ENCODE peak calls at places on chromosomes 3 and 15, in nine cellular contexts. One of them, this sample, is unnamed.

GRCh38 chr3:99901200-99901926 is 83.7 kb downstream of the CMSS1 start:
- DNase-seq in SK-N-SH: no peak
- DNase-seq in A549: no peak
- DNase-seq in adrenal gland: no peak
- DNase-seq in astrocyte: peak
- DNase-seq in Panc1: peak
- DNase-seq in colonic mucosa: no peak
- DNase-seq in tibial artery: no peak
- DNase-seq in left ventricle myocardium inferior: no peak
- DNase-seq in this sample: no peak

GRCh38 chr3:13966302-13966701 is 86.4 kb upstream of the WNT7A start:
- DNase-seq in SK-N-SH: no peak
- DNase-seq in A549: no peak
- DNase-seq in adrenal gland: no peak
- DNase-seq in astrocyte: no peak
- DNase-seq in Panc1: no peak
- DNase-seq in colonic mucosa: no peak
- DNase-seq in tibial artery: no peak
- DNase-seq in left ventricle myocardium inferior: no peak
- DNase-seq in this sample: no peak

GRCh38 chr15:75153084-75153483 is 48.6 kb upstream of the C15orf39 start:
- DNase-seq in SK-N-SH: peak
- DNase-seq in A549: peak
- DNase-seq in adrenal gland: peak
- DNase-seq in astrocyte: peak
- DNase-seq in Panc1: no peak
- DNase-seq in colonic mucosa: no peak
- DNase-seq in tibial artery: no peak
- DNase-seq in left ventricle myocardium inferior: no peak
- DNase-seq in this sample: no peak

GRCh38 chr3:100789582-100789981 is 80.3 kb downstream of the TFG start:
- DNase-seq in SK-N-SH: no peak
- DNase-seq in A549: no peak
- DNase-seq in adrenal gland: no peak
- DNase-seq in astrocyte: no peak
- DNase-seq in Panc1: no peak
- DNase-seq in colonic mucosa: no peak
- DNase-seq in tibial artery: no peak
- DNase-seq in left ventricle myocardium inferior: no peak
- DNase-seq in this sample: no peak

GRCh38 chr15:61888074-61888780 is 172.0 kb downstream of the VPS13C start:
- DNase-seq in SK-N-SH: no peak
- DNase-seq in A549: no peak
- DNase-seq in adrenal gland: no peak
- DNase-seq in astrocyte: no peak
- DNase-seq in Panc1: no peak
- DNase-seq in colonic mucosa: no peak
- DNase-seq in tibial artery: no peak
- DNase-seq in left ventricle myocardium inferior: no peak
- DNase-seq in this sample: no peak

GRCh38 chr3:122003596-122003995 is 18.5 kb downstream of the ILDR1 start:
- DNase-seq in SK-N-SH: no peak
- DNase-seq in A549: no peak
- DNase-seq in adrenal gland: no peak
- DNase-seq in astrocyte: no peak
- DNase-seq in Panc1: no peak
- DNase-seq in colonic mucosa: no peak
- DNase-seq in tibial artery: no peak
- DNase-seq in left ventricle myocardium inferior: no peak
- DNase-seq in this sample: no peak

GRCh38 chr3:58748024-58748423 is 81.5 kb upstream of the FAM3D start:
- DNase-seq in SK-N-SH: no peak
- DNase-seq in A549: no peak
- DNase-seq in adrenal gland: no peak
- DNase-seq in astrocyte: no peak
- DNase-seq in Panc1: no peak
- DNase-seq in colonic mucosa: no peak
- DNase-seq in tibial artery: no peak
- DNase-seq in left ventricle myocardium inferior: no peak
- DNase-seq in this sample: no peak

GRCh38 chr15:29871401-29871800 is 49.1 kb upstream of the TJP1 start:
- DNase-seq in SK-N-SH: no peak
- DNase-seq in A549: no peak
- DNase-seq in adrenal gland: no peak
- DNase-seq in astrocyte: no peak
- DNase-seq in Panc1: no peak
- DNase-seq in colonic mucosa: no peak
- DNase-seq in tibial artery: peak
- DNase-seq in left ventricle myocardium inferior: peak
- DNase-seq in this sample: no peak

GRCh38 chr15:66389098-66389858 is 2.6 kb downstream of the MAP2K1 start:
- DNase-seq in SK-N-SH: no peak
- DNase-seq in A549: no peak
- DNase-seq in adrenal gland: no peak
- DNase-seq in astrocyte: no peak
- DNase-seq in Panc1: no peak
- DNase-seq in colonic mucosa: no peak
- DNase-seq in tibial artery: no peak
- DNase-seq in left ventricle myocardium inferior: no peak
- DNase-seq in this sample: no peak

GRCh38 chr3:149534671-149535394 is 60.3 kb downstream of the TM4SF4 start:
- DNase-seq in SK-N-SH: no peak
- DNase-seq in A549: peak
- DNase-seq in adrenal gland: no peak
- DNase-seq in astrocyte: peak
- DNase-seq in Panc1: no peak
- DNase-seq in colonic mucosa: no peak
- DNase-seq in tibial artery: no peak
- DNase-seq in left ventricle myocardium inferior: no peak
- DNase-seq in this sample: no peak

GRCh38 chr3:151686257-151686656 is 47.5 kb upstream of the AADACL2 start:
- DNase-seq in SK-N-SH: no peak
- DNase-seq in A549: no peak
- DNase-seq in adrenal gland: no peak
- DNase-seq in astrocyte: peak
- DNase-seq in Panc1: no peak
- DNase-seq in colonic mucosa: no peak
- DNase-seq in tibial artery: no peak
- DNase-seq in left ventricle myocardium inferior: no peak
- DNase-seq in this sample: no peak

GRCh38 chr15:81859737-81860516 is 185.9 kb downstream of the MEX3B start:
- DNase-seq in SK-N-SH: no peak
- DNase-seq in A549: no peak
- DNase-seq in adrenal gland: no peak
- DNase-seq in astrocyte: no peak
- DNase-seq in Panc1: no peak
- DNase-seq in colonic mucosa: no peak
- DNase-seq in tibial artery: no peak
- DNase-seq in left ventricle myocardium inferior: no peak
- DNase-seq in this sample: no peak

GRCh38 chr3:32952369-32953067 is 1.1 kb downstream of the CCR4 start:
- DNase-seq in SK-N-SH: no peak
- DNase-seq in A549: no peak
- DNase-seq in adrenal gland: no peak
- DNase-seq in astrocyte: no peak
- DNase-seq in Panc1: no peak
- DNase-seq in colonic mucosa: no peak
- DNase-seq in tibial artery: no peak
- DNase-seq in left ventricle myocardium inferior: no peak
- DNase-seq in this sample: no peak

GRCh38 chr3:14531856-14532395 is 8.2 kb downstream of the GRIP2 start:
- DNase-seq in SK-N-SH: no peak
- DNase-seq in A549: no peak
- DNase-seq in adrenal gland: no peak
- DNase-seq in astrocyte: no peak
- DNase-seq in Panc1: no peak
- DNase-seq in colonic mucosa: no peak
- DNase-seq in tibial artery: no peak
- DNase-seq in left ventricle myocardium inferior: no peak
- DNase-seq in this sample: peak

GRCh38 chr3:109050591-109051167 is 67.3 kb downstream of the MORC1 start:
- DNase-seq in SK-N-SH: peak
- DNase-seq in A549: peak
- DNase-seq in adrenal gland: peak
- DNase-seq in astrocyte: peak
- DNase-seq in Panc1: no peak
- DNase-seq in colonic mucosa: peak
- DNase-seq in tibial artery: no peak
- DNase-seq in left ventricle myocardium inferior: no peak
- DNase-seq in this sample: peak

GRCh38 chr15:83775738-83776137 is 121.8 kb downstream of the ADAMTSL3 start:
- DNase-seq in SK-N-SH: no peak
- DNase-seq in A549: no peak
- DNase-seq in adrenal gland: no peak
- DNase-seq in astrocyte: no peak
- DNase-seq in Panc1: no peak
- DNase-seq in colonic mucosa: no peak
- DNase-seq in tibial artery: no peak
- DNase-seq in left ventricle myocardium inferior: no peak
- DNase-seq in this sample: no peak

DNA sequence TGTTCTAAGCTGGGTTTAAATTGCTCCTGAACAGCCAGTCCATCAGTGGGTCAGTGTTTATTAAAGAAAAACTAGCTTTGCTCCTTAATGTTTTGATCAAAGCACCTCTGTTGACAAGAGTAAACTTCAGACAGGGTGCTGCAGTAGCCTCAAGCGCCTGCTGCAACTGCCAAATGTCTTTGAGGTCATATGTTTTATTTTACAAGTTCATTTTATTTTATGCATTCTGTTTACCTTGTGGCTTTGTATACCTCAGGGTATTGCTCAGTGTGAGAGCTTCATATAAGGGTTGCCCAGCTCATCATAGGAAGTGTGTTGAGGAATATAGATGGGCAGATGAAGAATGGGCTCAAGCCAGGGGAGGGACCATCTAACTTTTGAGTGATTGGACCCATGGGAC is 8.5 kb downstream of the MYZAP start:
- DNase-seq in SK-N-SH: no peak
- DNase-seq in A549: no peak
- DNase-seq in adrenal gland: no peak
- DNase-seq in astrocyte: no peak
- DNase-seq in Panc1: no peak
- DNase-seq in colonic mucosa: no peak
- DNase-seq in tibial artery: no peak
- DNase-seq in left ventricle myocardium inferior: no peak
- DNase-seq in this sample: no peak
- H3K27ac ChIP-seq in SK-N-SH: no peak
- H3K27ac ChIP-seq in A549: no peak
- H3K27ac ChIP-seq in adrenal gland: no peak
- H3K27ac ChIP-seq in astrocyte: no peak
- H3K27ac ChIP-seq in Panc1: no peak
- H3K27ac ChIP-seq in colonic mucosa: no peak
- H3K27ac ChIP-seq in tibial artery: no peak
- H3K27ac ChIP-seq in left ventricle myocardium inferior: peak
- H3K27ac ChIP-seq in this sample: no peak

GRCh38 chr15:89127054-89127702 is 38.9 kb downstream of the ABHD2 start:
- DNase-seq in SK-N-SH: no peak
- DNase-seq in A549: no peak
- DNase-seq in adrenal gland: no peak
- DNase-seq in astrocyte: no peak
- DNase-seq in Panc1: no peak
- DNase-seq in colonic mucosa: no peak
- DNase-seq in tibial artery: no peak
- DNase-seq in left ventricle myocardium inferior: no peak
- DNase-seq in this sample: peak
- TF ChIP-seq CTCF in SK-N-SH: peak
- TF ChIP-seq CTCF in A549: no peak
- TF ChIP-seq CTCF in adrenal gland: no peak
- TF ChIP-seq CTCF in astrocyte: peak
- TF ChIP-seq CTCF in Panc1: no peak
- TF ChIP-seq CTCF in colonic mucosa: no peak
- TF ChIP-seq CTCF in tibial artery: no peak
- TF ChIP-seq CTCF in left ventricle myocardium inferior: no peak
- TF ChIP-seq CTCF in this sample: peak

GRCh38 chr15:88604972-88605506 is 16.1 kb upstream of the AEN start:
- DNase-seq in SK-N-SH: peak
- DNase-seq in A549: no peak
- DNase-seq in adrenal gland: no peak
- DNase-seq in astrocyte: no peak
- DNase-seq in Panc1: no peak
- DNase-seq in colonic mucosa: no peak
- DNase-seq in tibial artery: no peak
- DNase-seq in left ventricle myocardium inferior: no peak
- DNase-seq in this sample: peak

GRCh38 chr15:88605507-88606436 is 15.4 kb upstream of the AEN start:
- DNase-seq in SK-N-SH: peak
- DNase-seq in A549: no peak
- DNase-seq in adrenal gland: peak
- DNase-seq in astrocyte: no peak
- DNase-seq in Panc1: no peak
- DNase-seq in colonic mucosa: no peak
- DNase-seq in tibial artery: no peak
- DNase-seq in left ventricle myocardium inferior: peak
- DNase-seq in this sample: peak

GRCh38 chr15:88606437-88606794 is 14.7 kb upstream of the AEN start:
- DNase-seq in SK-N-SH: no peak
- DNase-seq in A549: no peak
- DNase-seq in adrenal gland: no peak
- DNase-seq in astrocyte: no peak
- DNase-seq in Panc1: no peak
- DNase-seq in colonic mucosa: no peak
- DNase-seq in tibial artery: no peak
- DNase-seq in left ventricle myocardium inferior: no peak
- DNase-seq in this sample: no peak

GRCh38 chr15:88604381-88604951 is 16.7 kb upstream of the AEN start:
- DNase-seq in SK-N-SH: peak
- DNase-seq in A549: no peak
- DNase-seq in adrenal gland: no peak
- DNase-seq in astrocyte: no peak
- DNase-seq in Panc1: no peak
- DNase-seq in colonic mucosa: no peak
- DNase-seq in tibial artery: no peak
- DNase-seq in left ventricle myocardium inferior: no peak
- DNase-seq in this sample: peak

GRCh38 chr15:88603885-88604284 is 17.3 kb upstream of the AEN start:
- DNase-seq in SK-N-SH: no peak
- DNase-seq in A549: no peak
- DNase-seq in adrenal gland: no peak
- DNase-seq in astrocyte: no peak
- DNase-seq in Panc1: no peak
- DNase-seq in colonic mucosa: no peak
- DNase-seq in tibial artery: no peak
- DNase-seq in left ventricle myocardium inferior: no peak
- DNase-seq in this sample: peak
- H3K4me3 ChIP-seq in SK-N-SH: no peak
- H3K4me3 ChIP-seq in A549: peak
- H3K4me3 ChIP-seq in adrenal gland: no peak
- H3K4me3 ChIP-seq in astrocyte: no peak
- H3K4me3 ChIP-seq in Panc1: no peak
- H3K4me3 ChIP-seq in colonic mucosa: no peak
- H3K4me3 ChIP-seq in tibial artery: no peak
- H3K4me3 ChIP-seq in left ventricle myocardium inferior: no peak
- H3K4me3 ChIP-seq in this sample: peak

DNA sequence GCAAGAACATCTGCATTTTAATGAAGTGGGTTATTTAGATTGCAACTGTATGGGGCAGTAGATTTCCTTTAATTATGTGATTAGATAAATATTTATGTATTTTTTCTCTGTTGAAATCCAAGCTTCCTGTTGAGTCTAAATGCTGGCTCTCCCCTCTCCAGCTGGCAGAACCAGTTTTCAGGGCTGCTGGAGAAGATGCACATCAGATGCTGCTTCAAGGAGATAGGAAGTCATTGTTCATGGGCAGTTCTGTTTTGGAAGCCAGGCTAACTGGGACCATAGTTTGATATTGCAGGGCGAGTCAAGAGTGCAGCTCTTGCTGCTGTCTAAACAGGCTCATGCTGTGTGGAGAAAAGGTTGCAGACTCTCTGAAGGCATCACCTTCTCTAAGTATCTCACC is 97.4 kb downstream of the SLC9A9 start:
- DNase-seq in SK-N-SH: no peak
- DNase-seq in A549: no peak
- DNase-seq in adrenal gland: no peak
- DNase-seq in astrocyte: no peak
- DNase-seq in Panc1: no peak
- DNase-seq in colonic mucosa: no peak
- DNase-seq in tibial artery: no peak
- DNase-seq in left ventricle myocardium inferior: no peak
- DNase-seq in this sample: no peak
- H3K27ac ChIP-seq in SK-N-SH: no peak
- H3K27ac ChIP-seq in A549: no peak
- H3K27ac ChIP-seq in adrenal gland: no peak
- H3K27ac ChIP-seq in astrocyte: no peak
- H3K27ac ChIP-seq in Panc1: no peak
- H3K27ac ChIP-seq in colonic mucosa: no peak
- H3K27ac ChIP-seq in tibial artery: no peak
- H3K27ac ChIP-seq in left ventricle myocardium inferior: no peak
- H3K27ac ChIP-seq in this sample: no peak